ENCODE peak calls at places on chromosomes 3 and 15, in four cellular contexts. One of them, this sample, is unnamed.

GRCh38 chr15:71775857-71776256 is 34.5 kb upstream of the NR2E3 start:
- DNase-seq in occipital lobe: no peak
- DNase-seq in anterior cingulate cortex: no peak
- DNase-seq in stomach: no peak
- DNase-seq in this sample: no peak

GRCh38 chr3:188788621-188789081 is 383.1 kb upstream of the TPRG1 start:
- DNase-seq in occipital lobe: no peak
- DNase-seq in anterior cingulate cortex: peak; percentile 5
- DNase-seq in stomach: no peak
- DNase-seq in this sample: no peak

GRCh38 chr15:90607361-90607760 is 77.6 kb downstream of the CRTC3 start:
- DNase-seq in occipital lobe: no peak
- DNase-seq in anterior cingulate cortex: no peak
- DNase-seq in stomach: no peak
- DNase-seq in this sample: no peak

GRCh38 chr3:143120716-143121239 is 1.2 kb downstream of the CHST2 start:
- DNase-seq in occipital lobe: no peak
- DNase-seq in anterior cingulate cortex: no peak
- DNase-seq in stomach: peak; percentile 27
- DNase-seq in this sample: no peak

GRCh38 chr3:195175476-195176337 is 95.3 kb downstream of the XXYLT1 start:
- DNase-seq in occipital lobe: no peak
- DNase-seq in anterior cingulate cortex: no peak
- DNase-seq in stomach: no peak
- DNase-seq in this sample: no peak

GRCh38 chr15:99440551-99441426 is 125.0 kb upstream of the MEF2A start:
- DNase-seq in occipital lobe: no peak
- DNase-seq in anterior cingulate cortex: no peak
- DNase-seq in stomach: peak; percentile 25
- DNase-seq in this sample: no peak

GRCh38 chr15:68697711-68698690 is 119.2 kb downstream of the CORO2B start:
- DNase-seq in occipital lobe: no peak
- DNase-seq in anterior cingulate cortex: no peak
- DNase-seq in stomach: no peak
- DNase-seq in this sample: no peak

GRCh38 chr15:66703540-66703941 is 1.5 kb downstream of the SMAD6 start:
- DNase-seq in occipital lobe: no peak
- DNase-seq in anterior cingulate cortex: no peak
- DNase-seq in stomach: peak; percentile 52
- DNase-seq in this sample: no peak

GRCh38 chr3:188633206-188633605 is 479.2 kb downstream of the LPP start:
- DNase-seq in occipital lobe: no peak
- DNase-seq in anterior cingulate cortex: no peak
- DNase-seq in stomach: no peak
- DNase-seq in this sample: no peak

This sample was measured in epithelial cell of proximal tubule.